ENCODE peak calls at places on chromosomes 12 and 14, in nine cellular contexts. W is HCT116; M is cardiac muscle cell; O is CD4-positive, alpha-beta T cell; F is ascending aorta; C is MM.1S; K is suprapubic skin; U is spleen; V is heart left ventricle. D is an unnamed sample. For H3K27me3, the result is how much of the 10 kb centered on the place peaks cover.

GRCh38 chr12:59980491-59980890 is 384.7 kb downstream of the SLC16A7 start:
- DNase-seq in W (no peak), M (no peak), O (no peak), F (no peak), C (no peak), K (no peak), U (no peak), V (no peak), D (no peak)

GRCh38 chr12:63086149-63086915 is 64.7 kb downstream of the AVPR1A start:
- DNase-seq in W (no peak), M (no peak), O (no peak), F (no peak), C (no peak), K (no peak), U (no peak), V (no peak), D (no peak)

GRCh38 chr14:60051690-60052324 is 39.9 kb upstream of the PCNX4 start:
- DNase-seq in W (no peak), M (peak), O (no peak), F (no peak), C (no peak), K (no peak), U (no peak), V (peak), D (no peak)

GRCh38 chr12:90574676-90575075 is 380.3 kb downstream of the CCER1 start:
- DNase-seq in W (no peak), M (no peak), O (no peak), F (no peak), C (no peak), K (no peak), U (no peak), V (no peak), D (no peak)

GRCh38 chr12:57340104-57340503 is 89.1 kb upstream of the STAC3 start:
- DNase-seq in W (no peak), M (peak), O (no peak), F (peak), C (no peak), K (no peak), U (no peak), V (peak), D (peak)

GRCh38 chr12:19970116-19970515 is 398.2 kb upstream of the PDE3A start:
- DNase-seq in W (no peak), M (peak), O (no peak), F (no peak), C (no peak), K (no peak), U (no peak), V (no peak), D (peak)

GRCh38 chr14:44960146-44960545 is 1.6 kb downstream of the KLHL28 start:
- DNase-seq in W (no peak), M (peak), O (no peak), F (no peak), C (no peak), K (no peak), U (no peak), V (no peak), D (no peak)

GRCh38 chr14:67817750-67818438 is 1.5 kb upstream of the ZFYVE26 start:
- DNase-seq in W (no peak), M (no peak), O (no peak), F (no peak), C (no peak), K (no peak), U (no peak), V (no peak), D (no peak)

GRCh38 chr12:109162551-109162950 is 46.2 kb downstream of the ACACB start:
- DNase-seq in W (no peak), M (no peak), O (no peak), F (peak), C (no peak), K (no peak), U (no peak), V (no peak), D (no peak)

GRCh38 chr12:118582863-118583262 is 206.5 kb downstream of the SUDS3 start:
- DNase-seq in W (no peak), M (no peak), O (no peak), F (no peak), C (no peak), K (no peak), U (no peak), V (no peak), D (no peak)

GRCh38 chr12:53869500-53869899 is 69.1 kb upstream of the HOXC13 start:
- DNase-seq in W (no peak), M (no peak), O (no peak), F (no peak), C (no peak), K (no peak), U (no peak), V (no peak), D (no peak)

GRCh38 chr12:67019070-67019469 is 250.1 kb upstream of the CAND1 start:
- DNase-seq in W (no peak), M (no peak), O (no peak), F (no peak), C (no peak), K (no peak), U (no peak), V (no peak), D (no peak)

GRCh38 chr12:8065991-8066594 is at the start of gene C3AR1:
- DNase-seq in W (no peak), M (peak), O (no peak), F (no peak), C (peak), K (no peak), U (no peak), V (no peak), D (peak)

GRCh38 chr14:77804592-77804991 is 4.7 kb downstream of the ADCK1 start:
- DNase-seq in W (no peak), M (peak), O (no peak), F (no peak), C (peak), K (no peak), U (no peak), V (no peak), D (no peak)

GRCh38 chr12:46386877-46387629 is 14.5 kb upstream of the SLC38A2 start:
- DNase-seq in W (no peak), M (peak), O (no peak), F (no peak), C (peak), K (peak), U (peak), V (peak), D (peak)

GRCh38 chr14:29805415-29806123 is 122.1 kb downstream of the PRKD1 start:
- DNase-seq in W (no peak), M (peak), O (no peak), F (peak), C (no peak), K (no peak), U (no peak), V (peak), D (peak)

GRCh38 chr14:91754185-91754584 is 22.3 kb upstream of the CATSPERB start:
- DNase-seq in W (no peak), M (no peak), O (no peak), F (no peak), C (no peak), K (no peak), U (no peak), V (no peak), D (no peak)

GRCh38 chr12:82412246-82412645 is 53.9 kb downstream of the METTL25 start:
- DNase-seq in W (no peak), M (no peak), O (no peak), F (no peak), C (no peak), K (no peak), U (no peak), V (no peak), D (no peak)

GRCh38 chr14:103019827-103020226 is 37.5 kb downstream of the CDC42BPB start:
- DNase-seq in W (no peak), M (peak), O (no peak), F (peak), C (no peak), K (no peak), U (peak), V (no peak), D (no peak)

GRCh38 chr14:56860441-56860840 is 50.2 kb upstream of the OTX2 start:
- DNase-seq in W (no peak), M (no peak), O (no peak), F (no peak), C (no peak), K (no peak), U (no peak), V (no peak), D (no peak)

GRCh38 chr14:60363275-60363674 is 114.3 kb downstream of the PPM1A start:
- DNase-seq in W (no peak), M (no peak), O (no peak), F (no peak), C (no peak), K (no peak), U (no peak), V (no peak), D (no peak)

GRCh38 chr12:88623777-88624548 is 43.7 kb upstream of the KITLG start:
- DNase-seq in W (no peak), M (no peak), O (no peak), F (no peak), C (no peak), K (no peak), U (no peak), V (no peak), D (no peak)

GRCh38 chr14:92586001-92586947 is 72.7 kb downstream of the RIN3 start:
- DNase-seq in W (no peak), M (peak), O (no peak), F (peak), C (peak), K (no peak), U (peak), V (no peak), D (peak)

GRCh38 chr14:51507556-51508511 is 143.9 kb upstream of the FRMD6 start:
- DNase-seq in W (no peak), M (peak), O (no peak), F (peak), C (no peak), K (no peak), U (no peak), V (peak), D (peak)

DNA sequence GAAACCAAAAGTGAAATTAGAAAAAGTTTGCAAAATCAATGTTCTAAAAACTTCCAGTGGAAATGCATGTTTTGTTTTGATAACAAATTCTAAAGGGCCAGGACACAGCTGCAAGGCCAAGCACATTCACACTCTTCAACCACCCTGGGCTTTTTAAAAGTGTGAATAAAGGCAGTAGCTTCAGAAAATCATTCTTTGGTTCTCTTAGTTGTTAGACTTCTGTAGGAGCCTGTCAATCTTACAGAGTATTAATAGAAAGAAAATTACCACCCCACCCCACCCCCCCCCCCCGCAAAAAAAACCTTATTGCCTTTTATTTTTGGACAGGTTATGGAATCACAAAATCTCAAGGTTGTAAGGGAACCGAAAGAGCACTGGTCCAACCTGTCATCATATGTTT is 105.2 kb upstream of the EGLN3 start:
- DNase-seq in W (no peak), M (no peak), O (no peak), F (no peak), C (no peak), K (no peak), U (no peak), V (no peak), D (no peak)
- H3K27ac ChIP-seq in W (no peak), M (no peak), O (no peak), F (no peak), C (no peak), K (no peak), U (peak), V (no peak), D (no peak)

DNA sequence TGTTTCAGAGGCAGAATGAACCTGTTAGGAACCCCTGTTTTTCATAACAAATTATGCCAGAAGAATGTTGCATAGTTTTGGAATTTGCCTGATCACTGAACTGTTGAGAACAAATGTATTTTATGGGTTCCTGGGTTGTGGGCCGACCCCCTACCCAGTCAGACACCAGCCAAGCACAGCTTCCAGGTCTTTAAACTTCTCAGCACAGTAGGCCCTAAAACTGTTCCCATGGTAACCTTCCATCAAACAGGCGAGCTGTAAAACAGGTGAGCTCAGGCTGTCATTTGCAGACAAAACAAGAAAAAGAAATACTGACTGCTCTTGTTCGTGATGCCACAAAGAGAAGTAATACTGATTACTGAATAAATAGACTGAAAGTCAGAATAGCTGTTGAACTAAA is 147.0 kb downstream of the PTPRO start:
- DNase-seq in W (no peak), M (no peak), O (no peak), F (no peak), C (no peak), K (no peak), U (no peak), V (no peak), D (no peak)
- H3K27me3 ChIP-seq in W (half or more), M (under half), O (under half), F (under half), C (under half), K (under half), U (under half), V (under half), D (under half)

GRCh38 chr14:70014696-70015095 is 135.5 kb downstream of the SMOC1 start:
- DNase-seq in W (no peak), M (no peak), O (no peak), F (no peak), C (no peak), K (no peak), U (no peak), V (no peak), D (no peak)

GRCh38 chr14:70018713-70019201 is 139.5 kb downstream of the SMOC1 start:
- DNase-seq in W (no peak), M (peak), O (no peak), F (no peak), C (peak), K (no peak), U (no peak), V (peak), D (no peak)

GRCh38 chr14:70021548-70021947 is 142.3 kb downstream of the SMOC1 start:
- DNase-seq in W (no peak), M (no peak), O (no peak), F (no peak), C (no peak), K (no peak), U (no peak), V (no peak), D (no peak)

GRCh38 chr14:70020350-70021170 is 141.3 kb downstream of the SMOC1 start:
- DNase-seq in W (no peak), M (peak), O (no peak), F (no peak), C (no peak), K (no peak), U (no peak), V (no peak), D (no peak)

DNA sequence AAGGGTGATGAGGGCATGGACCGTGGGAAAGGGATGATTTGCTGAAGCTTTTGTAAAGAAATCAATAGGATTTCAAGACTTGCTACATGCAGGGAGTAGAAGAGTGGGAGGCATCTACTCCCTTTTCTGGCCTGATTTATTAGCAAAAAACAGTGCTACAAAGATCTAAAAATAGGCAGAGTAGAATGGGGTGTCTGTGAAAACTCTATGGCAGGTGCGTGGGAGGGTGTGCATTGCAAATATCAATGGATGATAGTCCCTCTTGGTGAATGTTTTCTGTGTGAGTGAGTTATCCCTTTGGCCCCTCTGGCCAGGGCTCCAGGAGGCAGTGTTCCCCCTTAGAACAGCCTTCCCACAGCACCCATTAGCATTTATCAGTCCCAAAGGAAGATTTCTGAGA is 139.0 kb downstream of the SMOC1 start:
- DNase-seq in W (no peak), M (peak), O (no peak), F (no peak), C (no peak), K (no peak), U (no peak), V (no peak), D (no peak)
- H3K27ac ChIP-seq in W (no peak), M (no peak), O (no peak), F (no peak), C (peak), K (no peak), U (no peak), V (no peak), D (no peak)

GRCh38 chr12:100083308-100083707 is 59.4 kb downstream of the BLTP3B start:
- DNase-seq in W (no peak), M (no peak), O (no peak), F (no peak), C (no peak), K (no peak), U (no peak), V (no peak), D (no peak)
- H3K27me3 ChIP-seq in W (under half), M (under half), O (under half), F (under half), C (under half), K (under half), U (under half), V (under half), D (under half)

GRCh38 chr12:116257826-116258225 is 19.7 kb downstream of the MED13L start:
- DNase-seq in W (no peak), M (no peak), O (no peak), F (no peak), C (no peak), K (no peak), U (no peak), V (no peak), D (no peak)
- H3K27ac ChIP-seq in W (no peak), M (peak), O (no peak), F (no peak), C (no peak), K (no peak), U (no peak), V (no peak), D (no peak)

GRCh38 chr14:76261371-76261811 is 109.7 kb downstream of the GPATCH2L start:
- DNase-seq in W (no peak), M (peak), O (no peak), F (no peak), C (no peak), K (no peak), U (no peak), V (no peak), D (peak)

GRCh38 chr14:76262591-76262990 is 110.9 kb downstream of the GPATCH2L start:
- DNase-seq in W (no peak), M (no peak), O (no peak), F (no peak), C (no peak), K (no peak), U (no peak), V (no peak), D (no peak)

GRCh38 chr14:76257842-76258397 is 106.2 kb downstream of the GPATCH2L start:
- DNase-seq in W (no peak), M (no peak), O (no peak), F (no peak), C (no peak), K (no peak), U (no peak), V (no peak), D (no peak)

GRCh38 chr14:76259029-76259735 is 107.5 kb downstream of the GPATCH2L start:
- DNase-seq in W (no peak), M (no peak), O (no peak), F (no peak), C (no peak), K (no peak), U (no peak), V (no peak), D (no peak)

DNA sequence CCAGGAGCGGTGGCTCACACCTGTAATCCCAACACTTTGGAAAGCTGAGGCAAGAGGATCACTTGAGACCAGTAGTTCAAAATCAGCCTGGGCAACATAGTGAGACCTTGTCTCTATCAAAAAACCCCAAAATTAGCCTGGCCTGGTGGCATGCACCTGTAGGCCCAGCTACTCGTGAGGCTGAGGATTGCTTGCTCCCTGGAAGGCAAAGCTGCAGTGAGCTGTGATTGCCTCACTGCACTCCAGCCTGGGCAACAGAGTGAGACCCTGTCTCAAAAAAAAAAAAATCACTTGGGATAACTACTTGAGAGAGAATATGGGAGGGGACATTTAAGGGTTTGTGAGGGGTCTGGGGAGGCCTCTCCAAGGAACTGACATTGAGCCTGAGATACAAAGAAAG is 109.0 kb downstream of the GPATCH2L start:
- DNase-seq in W (no peak), M (no peak), O (no peak), F (no peak), C (no peak), K (no peak), U (no peak), V (no peak), D (no peak)
- H3K27me3 ChIP-seq in W (under half), M (under half), O (under half), F (under half), C (under half), K (under half), U (under half), V (under half), D (under half)

DNA sequence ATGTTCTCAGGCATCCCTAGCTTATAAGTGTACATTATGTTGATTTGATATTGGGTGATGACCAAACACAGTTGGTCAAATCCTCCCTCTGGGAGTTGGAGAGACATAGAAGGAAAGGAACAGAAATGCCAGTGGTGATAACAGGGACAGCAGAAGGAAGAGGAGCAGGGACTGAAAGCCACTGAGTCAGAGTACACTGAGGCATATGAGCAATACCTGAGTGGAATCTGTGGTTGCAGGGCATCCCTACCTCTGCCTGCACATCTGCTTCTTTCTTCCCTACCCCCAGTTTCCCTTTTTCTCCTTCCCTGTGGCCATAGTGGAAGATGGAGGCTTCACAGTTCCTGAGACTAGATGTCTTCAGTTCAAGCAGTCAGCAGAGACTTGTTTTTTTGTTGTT is 44.9 kb downstream of the BICD1 start:
- DNase-seq in W (no peak), M (no peak), O (no peak), F (no peak), C (no peak), K (no peak), U (no peak), V (no peak), D (no peak)
- H3K27ac ChIP-seq in W (no peak), M (no peak), O (no peak), F (no peak), C (no peak), K (no peak), U (no peak), V (no peak), D (no peak)

DNA sequence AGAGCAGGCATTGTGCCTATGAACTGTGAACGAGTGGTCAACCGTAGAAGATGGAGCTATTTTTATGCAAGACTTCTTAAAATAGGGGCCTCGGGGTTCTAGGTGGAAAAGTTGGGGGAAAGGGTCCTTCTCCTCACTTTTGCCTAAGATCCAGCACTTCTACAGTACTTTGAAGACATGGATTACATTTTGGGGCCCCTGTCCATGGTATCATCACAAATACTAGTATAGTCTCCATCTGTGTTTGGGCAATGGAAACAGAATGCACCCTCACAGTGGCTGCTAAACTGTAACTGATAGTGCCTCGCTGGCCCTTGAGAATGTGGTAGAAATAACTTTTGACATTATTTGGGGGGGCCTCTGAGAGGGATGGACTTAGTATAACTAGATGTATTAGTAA is 5.5 kb upstream of the CCDC184 start:
- DNase-seq in W (no peak), M (no peak), O (no peak), F (no peak), C (no peak), K (no peak), U (no peak), V (no peak), D (no peak)
- H3K27me3 ChIP-seq in W (under half), M (under half), O (under half), F (under half), C (under half), K (under half), U (under half), V (under half), D (under half)

GRCh38 chr12:97758586-97758985 is 296.0 kb downstream of the RMST start:
- DNase-seq in W (no peak), M (no peak), O (no peak), F (no peak), C (no peak), K (no peak), U (no peak), V (no peak), D (no peak)
- H3K27ac ChIP-seq in W (no peak), M (no peak), O (no peak), F (peak), C (peak), K (peak), U (no peak), V (peak), D (no peak)

D was measured in brain microvascular endothelial cell.